ENCODE peak calls at places on chromosomes 2 and 18, in nine cellular contexts. B is sigmoid colon, Y is colonic mucosa, C is GM13977, H is upper lobe of right lung, M is neural crest cell, U is coronary artery, Z is stomach, W is DND-41. D is an unnamed sample.

GRCh38 chr2:43312751-43313641 is 86.6 kb upstream of the ZFP36L2 start:
- DNase-seq in B (no peak), Y (no peak), C (no peak), H (no peak), M (no peak), U (no peak), Z (no peak), W (no peak), D (no peak)

GRCh38 chr18:67154979-67155378 is 361.5 kb downstream of the DSEL start:
- DNase-seq in B (no peak), Y (no peak), C (no peak), H (no peak), M (no peak), U (no peak), Z (no peak), W (no peak), D (no peak)

GRCh38 chr2:179592167-179592936 is 269.1 kb downstream of the ZNF385B start:
- DNase-seq in B (no peak), Y (no peak), C (no peak), H (no peak), M (no peak), U (no peak), Z (no peak), W (no peak), D (no peak)

GRCh38 chr2:215772003-215772402 is 241.3 kb downstream of the MREG start:
- DNase-seq in B (no peak), Y (peak; percentile 56), C (no peak), H (no peak), M (no peak), U (no peak), Z (no peak), W (no peak), D (no peak)

GRCh38 chr18:39359636-39360035 is 1794.0 kb upstream of the CELF4 start:
- DNase-seq in B (no peak), Y (no peak), C (no peak), H (no peak), M (no peak), U (no peak), Z (no peak), W (no peak), D (no peak)

GRCh38 chr2:101124684-101125366 is 26.4 kb downstream of the TBC1D8 start:
- DNase-seq in B (peak; percentile 85), Y (peak; percentile 52), C (no peak), H (peak; percentile 70), M (no peak), U (peak; percentile 83), Z (peak; percentile 78), W (no peak), D (peak; percentile 59)

GRCh38 chr2:31429759-31430438 is 15.4 kb upstream of the XDH start:
- DNase-seq in B (no peak), Y (no peak), C (no peak), H (no peak), M (no peak), U (no peak), Z (no peak), W (peak; percentile 61), D (no peak)

GRCh38 chr2:218282173-218282991 is 9.9 kb downstream of the TMBIM1 start:
- DNase-seq in B (peak; percentile 92), Y (no peak), C (no peak), H (peak; percentile 79), M (no peak), U (peak; percentile 83), Z (peak; percentile 78), W (no peak), D (peak; percentile 77)

GRCh38 chr2:189116059-189116458 is 63.5 kb downstream of the COL5A2 start:
- DNase-seq in B (no peak), Y (no peak), C (no peak), H (no peak), M (no peak), U (no peak), Z (no peak), W (no peak), D (no peak)

GRCh38 chr2:189118386-189118785 is 61.2 kb downstream of the COL5A2 start:
- DNase-seq in B (no peak), Y (no peak), C (no peak), H (no peak), M (no peak), U (no peak), Z (no peak), W (no peak), D (no peak)

GRCh38 chr2:189113963-189114362 is 65.6 kb downstream of the COL5A2 start:
- DNase-seq in B (no peak), Y (no peak), C (no peak), H (no peak), M (no peak), U (no peak), Z (no peak), W (no peak), D (no peak)

GRCh38 chr2:189116984-189117383 is 62.6 kb downstream of the COL5A2 start:
- DNase-seq in B (no peak), Y (no peak), C (no peak), H (no peak), M (no peak), U (no peak), Z (no peak), W (no peak), D (no peak)

GRCh38 chr2:189115126-189115525 is 64.4 kb downstream of the COL5A2 start:
- DNase-seq in B (no peak), Y (no peak), C (no peak), H (no peak), M (no peak), U (no peak), Z (no peak), W (no peak), D (no peak)
- TF ChIP-seq CTCF in B (no peak), Y (no peak), C (peak; percentile 2), H (peak; percentile 9), M (peak; percentile 41), U (no peak), Z (no peak), W (no peak), D (peak; percentile 15)

GRCh38 chr2:47014564-47015051 is 99.0 kb upstream of the MCFD2 start:
- DNase-seq in B (no peak), Y (no peak), C (no peak), H (no peak), M (no peak), U (peak; percentile 81), Z (no peak), W (no peak), D (no peak)

GRCh38 chr2:47015730-47016129 is 100.1 kb upstream of the MCFD2 start:
- DNase-seq in B (no peak), Y (no peak), C (no peak), H (no peak), M (no peak), U (no peak), Z (no peak), W (no peak), D (no peak)

GRCh38 chr2:47017541-47017940 is 101.9 kb upstream of the MCFD2 start:
- DNase-seq in B (no peak), Y (no peak), C (no peak), H (no peak), M (no peak), U (no peak), Z (no peak), W (no peak), D (no peak)

GRCh38 chr2:47015206-47015605 is 99.6 kb upstream of the MCFD2 start:
- DNase-seq in B (no peak), Y (no peak), C (no peak), H (no peak), M (no peak), U (no peak), Z (no peak), W (no peak), D (no peak)

GRCh38 chr2:47016172-47016913 is 100.7 kb upstream of the MCFD2 start:
- DNase-seq in B (no peak), Y (peak; percentile 30), C (no peak), H (no peak), M (no peak), U (no peak), Z (no peak), W (no peak), D (peak; percentile 58)
- TF ChIP-seq CTCF in B (no peak), Y (no peak), C (no peak), H (no peak), M (no peak), U (no peak), Z (no peak), W (no peak), D (no peak)

GRCh38 chr2:241508240-241508509 is 209 bp downstream of the STK25 start:
- DNase-seq in B (no peak), Y (no peak), C (peak; percentile 90), H (no peak), M (no peak), U (no peak), Z (no peak), W (no peak), D (no peak)

GRCh38 chr2:241509408-241509784 is 1.0 kb upstream of the STK25 start:
- DNase-seq in B (no peak), Y (no peak), C (no peak), H (no peak), M (no peak), U (no peak), Z (no peak), W (no peak), D (no peak)

GRCh38 chr2:241506793-241507429 is 1.5 kb downstream of the STK25 start:
- DNase-seq in B (no peak), Y (no peak), C (no peak), H (no peak), M (no peak), U (no peak), Z (no peak), W (no peak), D (no peak)

GRCh38 chr2:241508510-241509407 is at the start of gene STK25:
- DNase-seq in B (peak; percentile 99), Y (peak; percentile 97), C (peak; percentile 100), H (peak; percentile 99), M (peak; percentile 96), U (peak; percentile 98), Z (peak; percentile 98), W (peak; percentile 99), D (peak; percentile 98)

DNA sequence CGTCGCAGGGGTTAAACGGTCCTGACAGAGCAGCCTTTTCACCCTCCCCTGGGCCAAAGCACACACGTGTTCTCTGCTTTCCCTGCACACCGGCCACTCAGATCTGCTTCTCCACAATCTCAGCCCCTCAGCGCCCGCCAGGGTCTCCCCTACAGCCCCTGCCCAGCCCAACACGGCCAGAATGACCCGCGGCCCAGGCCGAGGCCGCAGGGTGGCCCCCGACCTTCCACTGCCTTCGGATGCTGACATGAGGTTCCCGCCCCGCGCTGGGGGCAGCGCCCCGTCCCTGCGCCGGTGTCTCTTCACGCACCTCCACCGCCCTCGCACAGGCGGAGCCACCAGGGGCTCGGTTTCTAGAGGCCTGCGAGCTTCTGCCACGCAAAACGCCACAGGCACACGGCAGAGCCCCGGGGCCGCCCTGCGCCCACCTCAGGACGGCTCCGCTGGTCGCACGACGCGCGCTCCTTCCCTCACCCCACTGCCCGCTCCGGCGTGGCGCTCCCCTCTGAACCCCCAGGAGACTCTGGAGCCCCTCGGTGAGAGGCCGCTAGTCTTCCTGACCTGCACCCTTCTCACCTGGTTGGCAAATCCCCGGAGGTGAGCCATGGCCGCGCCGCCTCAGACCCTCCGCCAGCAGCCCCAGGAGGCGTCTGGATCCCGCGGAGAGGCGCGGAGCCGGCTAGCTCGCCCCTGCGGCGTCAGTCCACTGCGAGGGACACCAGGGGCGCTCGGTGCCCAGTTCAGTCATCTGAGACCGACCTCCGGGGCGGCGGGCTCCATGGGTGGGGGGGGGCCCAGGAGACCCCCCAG is 749 bp downstream of the STK25 start:
- DNase-seq in B (no peak), Y (no peak), C (peak; percentile 78), H (peak; percentile 85), M (peak; percentile 49), U (no peak), Z (peak; percentile 47), W (no peak), D (peak; percentile 76)
- TF ChIP-seq CTCF in B (no peak), Y (no peak), C (peak; percentile 15), H (peak; percentile 32), M (peak; percentile 56), U (no peak), Z (no peak), W (no peak), D (no peak)

DNA sequence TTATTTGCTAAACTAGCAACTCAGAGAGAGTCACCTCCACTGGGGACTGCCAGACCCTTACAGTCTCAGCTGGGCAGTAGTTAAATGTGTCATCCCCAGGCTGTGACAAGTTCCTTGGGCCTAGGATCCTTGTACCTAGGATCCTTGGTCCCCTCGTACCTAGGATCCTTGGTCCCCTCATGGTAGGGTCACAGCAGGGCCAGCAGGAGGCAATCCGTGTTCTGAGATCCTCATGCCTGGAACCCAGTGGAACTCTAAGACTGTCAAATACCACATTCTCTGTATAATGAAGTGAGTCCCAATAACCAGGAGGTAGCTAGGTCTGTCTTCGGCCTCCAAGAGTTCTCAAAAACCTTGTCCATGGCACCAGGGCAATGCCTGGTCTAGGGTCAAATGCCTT is 60.8 kb downstream of the LYPD6B start:
- DNase-seq in B (no peak), Y (no peak), C (no peak), H (no peak), M (no peak), U (no peak), Z (no peak), W (no peak), D (no peak)
- TF ChIP-seq CTCF in B (no peak), Y (no peak), C (no peak), H (no peak), M (no peak), U (no peak), Z (no peak), W (no peak), D (no peak)